ENCODE peak calls at places on chromosome 7, in ten cellular contexts. One of them, this sample, is unnamed.

GRCh38 chr7:82335927-82336326 is 107.7 kb downstream of the CACNA2D1 start:
- DNase-seq in uterus: no peak
- DNase-seq in stomach: no peak
- DNase-seq in A549: peak
- DNase-seq in testis: no peak
- DNase-seq in breast epithelium: no peak
- DNase-seq in H1: no peak
- DNase-seq in suprapubic skin: no peak
- DNase-seq in HCT116: no peak
- DNase-seq in tibial nerve: no peak
- DNase-seq in this sample: no peak

GRCh38 chr7:155357573-155358041 is 59.9 kb downstream of the INSIG1 start:
- DNase-seq in HCT116: no peak
- DNase-seq in H1: no peak
- DNase-seq in testis: no peak
- DNase-seq in tibial nerve: no peak
- DNase-seq in uterus: no peak
- DNase-seq in stomach: no peak
- DNase-seq in A549: no peak
- DNase-seq in breast epithelium: peak
- DNase-seq in suprapubic skin: peak
- DNase-seq in this sample: no peak

GRCh38 chr7:135508853-135509588 is 881 bp downstream of the CNOT4 start:
- DNase-seq in A549: peak
- DNase-seq in suprapubic skin: no peak
- DNase-seq in tibial nerve: no peak
- DNase-seq in testis: peak
- DNase-seq in HCT116: no peak
- DNase-seq in breast epithelium: no peak
- DNase-seq in H1: no peak
- DNase-seq in uterus: no peak
- DNase-seq in stomach: no peak
- DNase-seq in this sample: peak

GRCh38 chr7:56051339-56052191 is at the start of the genes CCT6A and PSPH:
- DNase-seq in uterus: peak
- DNase-seq in H1: peak
- DNase-seq in A549: peak
- DNase-seq in stomach: peak
- DNase-seq in tibial nerve: peak
- DNase-seq in suprapubic skin: peak
- DNase-seq in testis: peak
- DNase-seq in breast epithelium: peak
- DNase-seq in HCT116: peak
- DNase-seq in this sample: peak

GRCh38 chr7:480531-481218 is 39.0 kb downstream of the PDGFA start:
- DNase-seq in H1: no peak
- DNase-seq in breast epithelium: no peak
- DNase-seq in tibial nerve: no peak
- DNase-seq in A549: no peak
- DNase-seq in testis: no peak
- DNase-seq in stomach: peak
- DNase-seq in suprapubic skin: peak
- DNase-seq in HCT116: no peak
- DNase-seq in uterus: no peak
- DNase-seq in this sample: peak

GRCh38 chr7:94332571-94332970 is 62.1 kb upstream of the COL1A2 start:
- DNase-seq in testis: no peak
- DNase-seq in breast epithelium: no peak
- DNase-seq in suprapubic skin: no peak
- DNase-seq in stomach: no peak
- DNase-seq in A549: peak
- DNase-seq in uterus: no peak
- DNase-seq in H1: no peak
- DNase-seq in tibial nerve: no peak
- DNase-seq in HCT116: no peak
- DNase-seq in this sample: no peak

GRCh38 chr7:27186450-27187157 is 1.6 kb upstream of the HOXA11 start:
- DNase-seq in tibial nerve: no peak
- DNase-seq in stomach: no peak
- DNase-seq in HCT116: no peak
- DNase-seq in testis: no peak
- DNase-seq in uterus: no peak
- DNase-seq in H1: no peak
- DNase-seq in breast epithelium: no peak
- DNase-seq in A549: no peak
- DNase-seq in suprapubic skin: peak
- DNase-seq in this sample: no peak

GRCh38 chr7:2521952-2522591 is 2.5 kb downstream of the LFNG start:
- DNase-seq in stomach: no peak
- DNase-seq in HCT116: no peak
- DNase-seq in suprapubic skin: no peak
- DNase-seq in breast epithelium: no peak
- DNase-seq in H1: no peak
- DNase-seq in testis: no peak
- DNase-seq in uterus: no peak
- DNase-seq in A549: peak
- DNase-seq in tibial nerve: no peak
- DNase-seq in this sample: peak

GRCh38 chr7:41732279-41733062 is 29.6 kb upstream of the INHBA start:
- DNase-seq in stomach: no peak
- DNase-seq in breast epithelium: no peak
- DNase-seq in H1: no peak
- DNase-seq in suprapubic skin: no peak
- DNase-seq in uterus: no peak
- DNase-seq in HCT116: peak
- DNase-seq in tibial nerve: no peak
- DNase-seq in testis: no peak
- DNase-seq in A549: no peak
- DNase-seq in this sample: no peak

GRCh38 chr7:45086348-45087065 is 2.3 kb downstream of the NACAD start:
- DNase-seq in stomach: no peak
- DNase-seq in testis: no peak
- DNase-seq in suprapubic skin: no peak
- DNase-seq in tibial nerve: no peak
- DNase-seq in breast epithelium: no peak
- DNase-seq in HCT116: no peak
- DNase-seq in H1: no peak
- DNase-seq in A549: no peak
- DNase-seq in uterus: no peak
- DNase-seq in this sample: no peak

GRCh38 chr7:104552102-104552501 is 223.7 kb downstream of the LHFPL3 start:
- DNase-seq in HCT116: peak
- DNase-seq in stomach: peak
- DNase-seq in suprapubic skin: no peak
- DNase-seq in breast epithelium: peak
- DNase-seq in uterus: peak
- DNase-seq in testis: peak
- DNase-seq in A549: peak
- DNase-seq in tibial nerve: peak
- DNase-seq in H1: peak
- DNase-seq in this sample: peak

GRCh38 chr7:149881328-149882263 is 7.8 kb downstream of the ATP6V0E2 start:
- DNase-seq in HCT116: no peak
- DNase-seq in H1: no peak
- DNase-seq in A549: no peak
- DNase-seq in uterus: peak
- DNase-seq in breast epithelium: no peak
- DNase-seq in suprapubic skin: no peak
- DNase-seq in stomach: no peak
- DNase-seq in tibial nerve: no peak
- DNase-seq in testis: no peak
- DNase-seq in this sample: no peak

GRCh38 chr7:26648429-26649015 is 215.9 kb downstream of the SKAP2 start:
- DNase-seq in breast epithelium: no peak
- DNase-seq in tibial nerve: no peak
- DNase-seq in H1: no peak
- DNase-seq in suprapubic skin: no peak
- DNase-seq in uterus: no peak
- DNase-seq in A549: peak
- DNase-seq in stomach: no peak
- DNase-seq in HCT116: no peak
- DNase-seq in testis: no peak
- DNase-seq in this sample: no peak

GRCh38 chr7:139321071-139321745 is 19.9 kb upstream of the FMC1 start:
- DNase-seq in H1: peak
- DNase-seq in stomach: no peak
- DNase-seq in breast epithelium: no peak
- DNase-seq in tibial nerve: no peak
- DNase-seq in A549: peak
- DNase-seq in suprapubic skin: no peak
- DNase-seq in HCT116: no peak
- DNase-seq in testis: no peak
- DNase-seq in uterus: no peak
- DNase-seq in this sample: no peak

GRCh38 chr7:82428186-82428961 is 15.2 kb downstream of the CACNA2D1 start:
- DNase-seq in H1: no peak
- DNase-seq in suprapubic skin: no peak
- DNase-seq in stomach: no peak
- DNase-seq in testis: no peak
- DNase-seq in breast epithelium: no peak
- DNase-seq in HCT116: no peak
- DNase-seq in A549: no peak
- DNase-seq in tibial nerve: no peak
- DNase-seq in uterus: no peak
- DNase-seq in this sample: no peak

GRCh38 chr7:35249537-35249907 is 4.4 kb downstream of the TBX20 start:
- DNase-seq in A549: no peak
- DNase-seq in tibial nerve: no peak
- DNase-seq in H1: no peak
- DNase-seq in testis: no peak
- DNase-seq in stomach: no peak
- DNase-seq in breast epithelium: no peak
- DNase-seq in HCT116: no peak
- DNase-seq in suprapubic skin: no peak
- DNase-seq in uterus: no peak
- DNase-seq in this sample: no peak

GRCh38 chr7:156896388-156897022 is 3.5 kb upstream of the LMBR1 start:
- DNase-seq in H1: no peak
- DNase-seq in breast epithelium: no peak
- DNase-seq in uterus: no peak
- DNase-seq in stomach: no peak
- DNase-seq in HCT116: no peak
- DNase-seq in suprapubic skin: no peak
- DNase-seq in tibial nerve: no peak
- DNase-seq in A549: no peak
- DNase-seq in testis: no peak
- DNase-seq in this sample: no peak

GRCh38 chr7:157003445-157004049 is 6.9 kb downstream of the MNX1 start:
- DNase-seq in A549: no peak
- DNase-seq in H1: no peak
- DNase-seq in uterus: no peak
- DNase-seq in tibial nerve: no peak
- DNase-seq in testis: no peak
- DNase-seq in stomach: no peak
- DNase-seq in suprapubic skin: peak
- DNase-seq in HCT116: no peak
- DNase-seq in breast epithelium: no peak
- DNase-seq in this sample: no peak

GRCh38 chr7:5595545-5596045 is 172.0 kb upstream of the TNRC18 start:
- DNase-seq in testis: no peak
- DNase-seq in H1: no peak
- DNase-seq in HCT116: no peak
- DNase-seq in suprapubic skin: no peak
- DNase-seq in A549: peak
- DNase-seq in stomach: no peak
- DNase-seq in breast epithelium: no peak
- DNase-seq in tibial nerve: no peak
- DNase-seq in uterus: no peak
- DNase-seq in this sample: peak
- TF ChIP-seq POLR2A in testis: no peak
- TF ChIP-seq POLR2A in H1: no peak
- TF ChIP-seq POLR2A in HCT116: no peak
- TF ChIP-seq POLR2A in suprapubic skin: no peak
- TF ChIP-seq POLR2A in A549: no peak
- TF ChIP-seq POLR2A in stomach: no peak
- TF ChIP-seq POLR2A in breast epithelium: no peak
- TF ChIP-seq POLR2A in tibial nerve: no peak
- TF ChIP-seq POLR2A in uterus: no peak
- TF ChIP-seq POLR2A in this sample: no peak

GRCh38 chr7:121003986-121004685 is 15.6 kb downstream of the CPED1 start:
- DNase-seq in tibial nerve: peak
- DNase-seq in stomach: no peak
- DNase-seq in suprapubic skin: no peak
- DNase-seq in HCT116: no peak
- DNase-seq in breast epithelium: no peak
- DNase-seq in A549: no peak
- DNase-seq in testis: peak
- DNase-seq in uterus: peak
- DNase-seq in H1: no peak
- DNase-seq in this sample: peak
- TF ChIP-seq POLR2A in tibial nerve: no peak
- TF ChIP-seq POLR2A in stomach: no peak
- TF ChIP-seq POLR2A in suprapubic skin: no peak
- TF ChIP-seq POLR2A in HCT116: no peak
- TF ChIP-seq POLR2A in breast epithelium: no peak
- TF ChIP-seq POLR2A in A549: no peak
- TF ChIP-seq POLR2A in testis: no peak
- TF ChIP-seq POLR2A in uterus: no peak
- TF ChIP-seq POLR2A in H1: no peak
- TF ChIP-seq POLR2A in this sample: no peak

GRCh38 chr7:129611246-129612111 is at the start of gene NRF1:
- DNase-seq in stomach: peak
- DNase-seq in H1: no peak
- DNase-seq in suprapubic skin: peak
- DNase-seq in HCT116: peak
- DNase-seq in tibial nerve: peak
- DNase-seq in uterus: peak
- DNase-seq in breast epithelium: peak
- DNase-seq in A549: peak
- DNase-seq in testis: peak
- DNase-seq in this sample: peak
- TF ChIP-seq POLR2A in stomach: no peak
- TF ChIP-seq POLR2A in H1: peak
- TF ChIP-seq POLR2A in suprapubic skin: peak
- TF ChIP-seq POLR2A in HCT116: peak
- TF ChIP-seq POLR2A in tibial nerve: peak
- TF ChIP-seq POLR2A in uterus: peak
- TF ChIP-seq POLR2A in breast epithelium: no peak
- TF ChIP-seq POLR2A in A549: peak
- TF ChIP-seq POLR2A in testis: no peak
- TF ChIP-seq POLR2A in this sample: peak

DNA sequence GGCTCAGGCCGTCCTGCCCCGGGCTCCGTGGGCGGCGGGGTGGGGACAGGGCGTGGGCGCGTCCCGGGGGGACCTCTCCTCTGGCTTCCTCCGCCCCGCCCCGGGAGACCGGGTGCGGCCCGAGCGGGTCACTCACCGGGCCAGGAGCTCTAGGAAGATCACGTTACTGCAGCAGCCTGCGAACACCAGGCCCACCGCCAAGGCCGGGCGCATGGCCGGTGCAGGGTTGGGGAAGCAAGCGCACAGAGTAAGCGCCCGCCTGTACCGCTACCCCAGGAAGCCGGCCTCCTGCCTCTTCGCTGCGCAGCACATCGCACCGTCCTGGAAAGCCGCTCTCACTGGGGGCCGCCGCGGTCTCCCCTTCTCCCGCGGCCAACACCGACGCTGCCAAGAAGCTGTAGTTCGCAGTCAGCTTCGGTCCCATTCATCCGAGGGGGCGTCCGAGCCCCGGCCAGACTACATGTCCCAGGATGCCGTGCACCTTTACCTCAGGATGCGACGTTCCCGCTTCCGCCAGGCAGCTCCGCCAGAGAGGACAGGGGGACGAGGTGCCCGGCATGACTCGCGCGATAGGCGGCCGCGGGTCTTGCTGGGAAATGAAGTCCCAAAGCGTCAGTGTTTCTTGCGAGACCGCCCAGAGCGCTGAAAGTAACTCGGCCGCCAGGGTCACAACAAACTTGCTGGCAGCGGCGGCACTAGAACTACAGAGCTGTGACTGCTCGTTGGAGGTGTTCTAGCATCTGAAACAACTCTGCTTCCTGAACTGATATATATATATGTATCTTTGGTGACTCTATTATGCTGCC is at the start of gene SLC35B4:
- DNase-seq in tibial nerve: peak
- DNase-seq in uterus: peak
- DNase-seq in HCT116: peak
- DNase-seq in H1: peak
- DNase-seq in stomach: peak
- DNase-seq in suprapubic skin: peak
- DNase-seq in testis: peak
- DNase-seq in A549: peak
- DNase-seq in breast epithelium: peak
- DNase-seq in this sample: peak
- TF ChIP-seq POLR2A in tibial nerve: no peak
- TF ChIP-seq POLR2A in uterus: peak
- TF ChIP-seq POLR2A in HCT116: peak
- TF ChIP-seq POLR2A in H1: no peak
- TF ChIP-seq POLR2A in stomach: peak
- TF ChIP-seq POLR2A in suprapubic skin: no peak
- TF ChIP-seq POLR2A in testis: no peak
- TF ChIP-seq POLR2A in A549: peak
- TF ChIP-seq POLR2A in breast epithelium: no peak
- TF ChIP-seq POLR2A in this sample: no peak

This sample was measured in heart left ventricle.